ENCODE peak calls at places on chromosomes 7 and 10, in five cellular contexts. W is effector memory CD4-positive, alpha-beta T cell; T is neural progenitor cell; J is mucosa of descending colon; L is gastrocnemius medialis. V is an unnamed sample.

GRCh38 chr10:77156406-77156879 is 481.2 kb downstream of the KCNMA1 start:
- DNase-seq in W (no peak), T (no peak), J (no peak), L (no peak), V (peak; percentile 25)

GRCh38 chr10:6148251-6148691 is 54.5 kb upstream of the PFKFB3 start:
- DNase-seq in W (no peak), T (no peak), J (no peak), L (peak; percentile 65), V (no peak)

GRCh38 chr10:110681023-110681681 is 37.0 kb downstream of the RBM20 start:
- DNase-seq in W (no peak), T (peak; percentile 82), J (no peak), L (no peak), V (no peak)

GRCh38 chr7:44221231-44221791 is 20.5 kb downstream of the YKT6 start:
- DNase-seq in W (no peak), T (no peak), J (peak; percentile 29), L (no peak), V (no peak)

GRCh38 chr7:131105294-131105802 is 222.3 kb upstream of the MKLN1 start:
- DNase-seq in W (no peak), T (no peak), J (no peak), L (no peak), V (no peak)

GRCh38 chr10:113820507-113820906 is 33.4 kb downstream of the DCLRE1A start:
- DNase-seq in W (no peak), T (peak; percentile 44), J (no peak), L (no peak), V (no peak)

GRCh38 chr7:77338883-77339629 is 77.1 kb downstream of the GSAP start:
- DNase-seq in W (no peak), T (no peak), J (no peak), L (no peak), V (no peak)

GRCh38 chr10:29849434-29849833 is 210.0 kb downstream of the JCAD start:
- DNase-seq in W (no peak), T (no peak), J (no peak), L (no peak), V (peak; percentile 58)

GRCh38 chr10:13984647-13985155 is 346.0 kb downstream of the FRMD4A start:
- DNase-seq in W (no peak), T (no peak), J (no peak), L (no peak), V (no peak)

GRCh38 chr7:80253653-80254052 is 119.0 kb downstream of the GNAI1 start:
- DNase-seq in W (no peak), T (no peak), J (no peak), L (no peak), V (no peak)

DNA sequence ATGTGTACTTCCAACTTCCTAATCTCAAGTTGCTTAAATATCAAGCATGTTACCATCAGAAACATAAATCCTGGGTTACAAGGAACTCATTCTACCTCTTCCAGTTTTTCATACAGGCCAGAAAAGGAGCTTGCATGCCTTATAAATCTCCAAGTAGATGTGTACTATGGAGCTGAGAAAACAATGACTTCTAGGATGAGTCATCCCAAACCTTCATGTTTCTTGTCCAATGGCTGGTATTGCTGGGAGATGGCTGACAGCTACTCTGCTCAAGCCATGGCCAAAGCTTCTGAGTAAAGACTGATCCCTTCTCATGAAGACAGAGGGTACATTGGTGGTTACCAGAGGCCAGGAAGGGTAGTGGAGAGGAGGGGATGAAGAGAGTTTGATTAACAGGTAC is 8.6 kb downstream of the RAPGEF5 start:
- DNase-seq in W (no peak), T (no peak), J (no peak), L (no peak), V (no peak)
- H3K4me3 ChIP-seq in W (no peak overlapping the region), T (no peak overlapping the region), J (no peak overlapping the region), L (no peak overlapping the region), V (no peak overlapping the region)

GRCh38 chr10:57221674-57222073 is 860.6 kb upstream of the ZWINT start:
- DNase-seq in W (no peak), T (no peak), J (no peak), L (no peak), V (no peak)
- H3K4me3 ChIP-seq in W (no peak overlapping the region), T (no peak overlapping the region), J (no peak overlapping the region), L (no peak overlapping the region), V (no peak overlapping the region)

GRCh38 chr10:68553599-68553998 is 6.5 kb upstream of the TET1 start:
- DNase-seq in W (no peak), T (no peak), J (no peak), L (no peak), V (no peak)
- H3K4me3 ChIP-seq in W (no peak overlapping the region), T (no peak overlapping the region), J (no peak overlapping the region), L (no peak overlapping the region), V (no peak overlapping the region)

DNA sequence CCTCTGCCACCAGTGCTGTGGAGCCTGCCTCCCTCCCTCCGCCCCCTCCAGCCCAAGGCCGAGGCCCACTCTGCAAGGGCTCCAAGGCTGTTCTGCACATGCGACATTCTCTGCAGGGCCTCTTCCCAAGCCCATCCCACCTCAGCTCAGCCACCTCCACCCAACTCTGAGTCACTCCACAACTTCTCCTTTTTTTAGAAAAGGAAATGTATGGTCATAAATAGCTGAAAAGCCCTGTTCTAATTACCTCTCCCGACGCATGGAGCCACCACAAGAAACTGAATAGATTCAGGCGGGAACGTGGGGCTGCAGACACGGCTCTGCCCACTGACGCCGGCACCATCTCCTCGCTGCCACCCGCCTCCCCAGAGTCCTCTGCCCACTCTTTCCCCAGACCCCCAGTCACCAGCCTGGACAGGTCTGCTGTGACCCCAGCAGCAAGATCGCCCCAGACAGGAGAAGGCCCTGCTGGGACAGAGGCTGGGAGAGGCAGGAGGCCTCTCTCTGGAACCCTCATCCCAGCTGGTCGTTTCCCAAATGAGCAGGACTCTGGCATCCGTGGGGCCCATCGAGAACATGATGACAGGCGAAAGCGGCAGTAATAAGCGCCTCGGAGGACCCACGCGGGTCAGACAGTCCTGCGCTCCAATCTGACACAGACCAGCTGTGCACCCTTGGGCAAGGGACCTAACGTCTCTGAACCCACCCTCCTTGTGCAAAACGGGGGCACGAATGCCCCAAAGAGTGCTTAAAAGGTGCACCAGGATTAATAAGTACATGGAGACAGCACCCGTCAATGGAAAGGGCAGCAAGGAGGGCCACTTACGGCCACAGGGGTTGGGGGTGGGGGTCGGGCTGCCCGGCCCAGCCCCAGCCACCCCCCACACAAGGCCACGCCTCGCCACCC is 213.7 kb downstream of the MAD1L1 start:
- DNase-seq in W (no peak), T (no peak), J (peak; percentile 60), L (no peak), V (peak; percentile 47)
- H3K4me3 ChIP-seq in W (no peak overlapping the region), T (no peak overlapping the region), J (no peak overlapping the region), L (no peak overlapping the region), V (no peak overlapping the region)

V was measured in skeletal muscle cell.